ENCODE peak calls at places on chromosomes 1 and 21, in eight cellular contexts. One of them, this sample, is unnamed.

GRCh38 chr1:227958617-227959324 is 11.0 kb upstream of the WNT9A start:
- DNase-seq in stimulated activated CD4-positive, alpha-beta T cell treated with anti-CD3 and anti-CD28 coated beads, Interleukin-1b, Interleukin-23, amount 100 ng/mL, for 1 hour: no peak
- DNase-seq in CD8-positive, alpha-beta memory T cell: no peak
- DNase-seq in posterior cingulate gyrus: no peak
- DNase-seq in colonic mucosa: no peak
- DNase-seq in OCI-LY7: no peak
- DNase-seq in lower lobe of right lung: no peak
- DNase-seq in MG63: no peak
- DNase-seq in this sample: no peak

GRCh38 chr1:7555391-7556185 is 215.5 kb upstream of the VAMP3 start:
- DNase-seq in posterior cingulate gyrus: no peak
- DNase-seq in CD8-positive, alpha-beta memory T cell: no peak
- DNase-seq in colonic mucosa: no peak
- DNase-seq in MG63: no peak
- DNase-seq in stimulated activated CD4-positive, alpha-beta T cell treated with anti-CD3 and anti-CD28 coated beads, Interleukin-1b, Interleukin-23, amount 100 ng/mL, for 1 hour: no peak
- DNase-seq in lower lobe of right lung: no peak
- DNase-seq in OCI-LY7: no peak
- DNase-seq in this sample: no peak

GRCh38 chr1:154431586-154432373 is 26.6 kb downstream of the IL6R start:
- DNase-seq in stimulated activated CD4-positive, alpha-beta T cell treated with anti-CD3 and anti-CD28 coated beads, Interleukin-1b, Interleukin-23, amount 100 ng/mL, for 1 hour: no peak
- DNase-seq in OCI-LY7: no peak
- DNase-seq in MG63: no peak
- DNase-seq in colonic mucosa: no peak
- DNase-seq in lower lobe of right lung: no peak
- DNase-seq in CD8-positive, alpha-beta memory T cell: no peak
- DNase-seq in posterior cingulate gyrus: no peak
- DNase-seq in this sample: no peak

GRCh38 chr1:92537333-92537884 is 50.7 kb upstream of the GFI1 start:
- DNase-seq in posterior cingulate gyrus: no peak
- DNase-seq in MG63: no peak
- DNase-seq in CD8-positive, alpha-beta memory T cell: no peak
- DNase-seq in stimulated activated CD4-positive, alpha-beta T cell treated with anti-CD3 and anti-CD28 coated beads, Interleukin-1b, Interleukin-23, amount 100 ng/mL, for 1 hour: no peak
- DNase-seq in colonic mucosa: no peak
- DNase-seq in lower lobe of right lung: no peak
- DNase-seq in OCI-LY7: no peak
- DNase-seq in this sample: no peak

GRCh38 chr21:43859747-43860214 is 5.2 kb upstream of the AGPAT3 start:
- DNase-seq in stimulated activated CD4-positive, alpha-beta T cell treated with anti-CD3 and anti-CD28 coated beads, Interleukin-1b, Interleukin-23, amount 100 ng/mL, for 1 hour: no peak
- DNase-seq in posterior cingulate gyrus: no peak
- DNase-seq in lower lobe of right lung: no peak
- DNase-seq in colonic mucosa: no peak
- DNase-seq in CD8-positive, alpha-beta memory T cell: no peak
- DNase-seq in OCI-LY7: no peak
- DNase-seq in MG63: no peak
- DNase-seq in this sample: no peak

GRCh38 chr21:45763074-45763473 is 119.5 kb downstream of the PCBP3 start:
- DNase-seq in OCI-LY7: no peak
- DNase-seq in posterior cingulate gyrus: no peak
- DNase-seq in lower lobe of right lung: no peak
- DNase-seq in colonic mucosa: no peak
- DNase-seq in stimulated activated CD4-positive, alpha-beta T cell treated with anti-CD3 and anti-CD28 coated beads, Interleukin-1b, Interleukin-23, amount 100 ng/mL, for 1 hour: no peak
- DNase-seq in CD8-positive, alpha-beta memory T cell: no peak
- DNase-seq in MG63: no peak
- DNase-seq in this sample: no peak

GRCh38 chr1:209585672-209586071 is 2.2 kb downstream of the CAMK1G start:
- DNase-seq in stimulated activated CD4-positive, alpha-beta T cell treated with anti-CD3 and anti-CD28 coated beads, Interleukin-1b, Interleukin-23, amount 100 ng/mL, for 1 hour: no peak
- DNase-seq in OCI-LY7: no peak
- DNase-seq in CD8-positive, alpha-beta memory T cell: no peak
- DNase-seq in colonic mucosa: peak; percentile 23
- DNase-seq in posterior cingulate gyrus: peak; percentile 84
- DNase-seq in lower lobe of right lung: peak; percentile 55
- DNase-seq in MG63: peak; percentile 65
- DNase-seq in this sample: peak; percentile 47

GRCh38 chr1:44811714-44812151 is 3.4 kb downstream of the BTBD19 start:
- DNase-seq in stimulated activated CD4-positive, alpha-beta T cell treated with anti-CD3 and anti-CD28 coated beads, Interleukin-1b, Interleukin-23, amount 100 ng/mL, for 1 hour: no peak
- DNase-seq in MG63: peak; percentile 26
- DNase-seq in colonic mucosa: no peak
- DNase-seq in CD8-positive, alpha-beta memory T cell: no peak
- DNase-seq in posterior cingulate gyrus: no peak
- DNase-seq in lower lobe of right lung: peak; percentile 25
- DNase-seq in OCI-LY7: no peak
- DNase-seq in this sample: no peak

GRCh38 chr1:65467536-65467935 is 47.1 kb downstream of the LEPR start:
- DNase-seq in MG63: peak; percentile 4
- DNase-seq in stimulated activated CD4-positive, alpha-beta T cell treated with anti-CD3 and anti-CD28 coated beads, Interleukin-1b, Interleukin-23, amount 100 ng/mL, for 1 hour: no peak
- DNase-seq in colonic mucosa: peak; percentile 60
- DNase-seq in CD8-positive, alpha-beta memory T cell: no peak
- DNase-seq in lower lobe of right lung: no peak
- DNase-seq in posterior cingulate gyrus: no peak
- DNase-seq in OCI-LY7: no peak
- DNase-seq in this sample: no peak

GRCh38 chr21:44011774-44012473 is at the start of gene TRAPPC10:
- DNase-seq in colonic mucosa: peak; percentile 85
- DNase-seq in stimulated activated CD4-positive, alpha-beta T cell treated with anti-CD3 and anti-CD28 coated beads, Interleukin-1b, Interleukin-23, amount 100 ng/mL, for 1 hour: peak; percentile 36
- DNase-seq in lower lobe of right lung: peak; percentile 90
- DNase-seq in MG63: peak; percentile 93
- DNase-seq in posterior cingulate gyrus: peak; percentile 81
- DNase-seq in CD8-positive, alpha-beta memory T cell: peak; percentile 78
- DNase-seq in OCI-LY7: peak; percentile 90
- DNase-seq in this sample: peak; percentile 76

GRCh38 chr1:53619088-53619810 is 119.7 kb downstream of the GLIS1 start:
- DNase-seq in colonic mucosa: no peak
- DNase-seq in CD8-positive, alpha-beta memory T cell: no peak
- DNase-seq in posterior cingulate gyrus: no peak
- DNase-seq in stimulated activated CD4-positive, alpha-beta T cell treated with anti-CD3 and anti-CD28 coated beads, Interleukin-1b, Interleukin-23, amount 100 ng/mL, for 1 hour: no peak
- DNase-seq in OCI-LY7: no peak
- DNase-seq in MG63: no peak
- DNase-seq in lower lobe of right lung: no peak
- DNase-seq in this sample: no peak

GRCh38 chr1:25890249-25891034 is 14.9 kb upstream of the PAQR7 start:
- DNase-seq in OCI-LY7: no peak
- DNase-seq in stimulated activated CD4-positive, alpha-beta T cell treated with anti-CD3 and anti-CD28 coated beads, Interleukin-1b, Interleukin-23, amount 100 ng/mL, for 1 hour: no peak
- DNase-seq in lower lobe of right lung: no peak
- DNase-seq in MG63: peak; percentile 64
- DNase-seq in CD8-positive, alpha-beta memory T cell: no peak
- DNase-seq in posterior cingulate gyrus: no peak
- DNase-seq in colonic mucosa: peak; percentile 72
- DNase-seq in this sample: no peak

GRCh38 chr1:113456967-113457366 is 66.7 kb downstream of the MAGI3 start:
- DNase-seq in posterior cingulate gyrus: no peak
- DNase-seq in MG63: peak; percentile 88
- DNase-seq in stimulated activated CD4-positive, alpha-beta T cell treated with anti-CD3 and anti-CD28 coated beads, Interleukin-1b, Interleukin-23, amount 100 ng/mL, for 1 hour: no peak
- DNase-seq in colonic mucosa: no peak
- DNase-seq in lower lobe of right lung: no peak
- DNase-seq in OCI-LY7: no peak
- DNase-seq in CD8-positive, alpha-beta memory T cell: no peak
- DNase-seq in this sample: peak; percentile 5

This sample was measured in hippocampal formation.